ENCODE peak calls at places on chromosomes 12 and 14, in five cellular contexts. C is HCT116, O is H1, H is GM12878, L is HepG2. P is an unnamed sample.

GRCh38 chr14:79044894-79045624 is 874.9 kb downstream of the NRXN3 start:
- DNase-seq in L (no peak), O (peak; percentile 44), C (no peak), H (no peak), P (no peak)

GRCh38 chr12:93180566-93180965 is 197.2 kb upstream of the NUDT4 start:
- DNase-seq in L (no peak), C (no peak), H (no peak), O (no peak), P (no peak)

GRCh38 chr12:71312767-71313375 is 126.7 kb upstream of the LGR5 start:
- DNase-seq in C (peak; percentile 23), O (no peak), L (no peak), H (no peak), P (no peak)

GRCh38 chr14:105857816-105858675 is 331.7 kb downstream of the TMEM121 start:
- DNase-seq in L (no peak), O (no peak), C (no peak), H (no peak), P (no peak)

GRCh38 chr12:90679674-90680073 is 275.3 kb downstream of the CCER1 start:
- DNase-seq in H (no peak), C (no peak), O (no peak), L (no peak), P (no peak)

GRCh38 chr14:84409435-84409834 is 1120.5 kb upstream of the FLRT2 start:
- DNase-seq in H (no peak), O (no peak), L (no peak), C (no peak), P (no peak)

GRCh38 chr14:58813745-58814144 is 176.0 kb downstream of the DACT1 start:
- DNase-seq in L (peak; percentile 6), O (no peak), C (no peak), H (no peak), P (no peak)

GRCh38 chr14:34722723-34723545 is 8.5 kb upstream of the CFL2 start:
- DNase-seq in C (peak; percentile 61), L (peak; percentile 71), O (no peak), H (no peak), P (peak; percentile 44)

GRCh38 chr12:82475211-82475610 is 116.9 kb downstream of the METTL25 start:
- DNase-seq in C (no peak), L (no peak), H (no peak), O (no peak), P (no peak)

GRCh38 chr12:52434096-52434733 is at the start of gene KRT75:
- DNase-seq in C (no peak), O (no peak), L (no peak), H (no peak), P (no peak)

GRCh38 chr14:61511558-61511924 is 183.8 kb upstream of the HIF1A start:
- DNase-seq in L (no peak), H (no peak), O (no peak), C (no peak), P (no peak)

GRCh38 chr12:90801776-90802175 is 153.2 kb downstream of the CCER1 start:
- DNase-seq in C (no peak), L (no peak), O (no peak), H (no peak), P (no peak)

GRCh38 chr14:52338282-52338681 is 24.2 kb downstream of the PTGER2 start:
- DNase-seq in H (no peak), L (peak; percentile 10), C (no peak), O (no peak), P (no peak)

GRCh38 chr12:88805692-88806091 is 225.4 kb upstream of the KITLG start:
- DNase-seq in L (no peak), C (no peak), H (no peak), O (no peak), P (no peak)

GRCh38 chr12:32561931-32562341 is 117.2 kb upstream of the DNM1L start:
- DNase-seq in C (no peak), H (no peak), O (no peak), L (peak; percentile 34), P (no peak)

GRCh38 chr12:54251667-54252284 is 28.1 kb downstream of the CBX5 start:
- DNase-seq in L (peak; percentile 38), H (no peak), C (peak; percentile 37), O (no peak), P (peak; percentile 64)

GRCh38 chr12:56590237-56590830 is 39.8 kb downstream of the BAZ2A start:
- DNase-seq in L (peak; percentile 41), O (no peak), C (no peak), H (no peak), P (peak; percentile 59)

GRCh38 chr14:30482270-30482669 is 76.7 kb upstream of the G2E3 start:
- DNase-seq in C (no peak), H (no peak), O (no peak), L (no peak), P (no peak)

GRCh38 chr12:13000935-13001724 is 1.1 kb upstream of the HEBP1 start:
- DNase-seq in L (peak; percentile 23), H (no peak), C (peak; percentile 18), O (no peak), P (peak; percentile 42)

GRCh38 chr14:94423465-94424056 is 29.0 kb downstream of the SERPINA11 start:
- DNase-seq in O (peak; percentile 67), C (peak; percentile 75), H (peak; percentile 24), L (peak; percentile 80), P (peak; percentile 65)

GRCh38 chr12:122085006-122085405 is 6.5 kb downstream of the MLXIP start:
- DNase-seq in O (no peak), C (no peak), H (no peak), L (no peak), P (no peak)

GRCh38 chr14:79057333-79057732 is 887.2 kb downstream of the NRXN3 start:
- DNase-seq in O (no peak), C (no peak), H (no peak), L (no peak), P (no peak)

GRCh38 chr14:72541546-72541945 is 352.4 kb downstream of the DPF3 start:
- DNase-seq in C (no peak), O (no peak), L (no peak), H (no peak), P (no peak)

GRCh38 chr12:109764123-109764522 is 50.5 kb downstream of the FAM222A start:
- DNase-seq in H (no peak), L (no peak), O (no peak), C (no peak), P (peak; percentile 15)

GRCh38 chr12:15590180-15590826 is 198.9 kb downstream of the EPS8 start:
- DNase-seq in H (peak; percentile 46), O (peak; percentile 9), L (peak; percentile 70), C (peak; percentile 60), P (peak; percentile 57)

GRCh38 chr12:110647669-110648068 is 33.7 kb downstream of the TCTN1 start:
- DNase-seq in L (no peak), O (no peak), C (no peak), H (no peak), P (no peak)

GRCh38 chr12:27875677-27876076 is 95.6 kb upstream of the MANSC4 start:
- DNase-seq in L (no peak), O (no peak), H (no peak), C (no peak), P (no peak)

GRCh38 chr12:14995583-14996425 is 23.0 kb downstream of the PDE6H start:
- DNase-seq in L (peak; percentile 52), O (no peak), H (peak; percentile 34), C (peak; percentile 63), P (peak; percentile 9)

GRCh38 chr12:71142046-71142445 is 15.8 kb downstream of the TSPAN8 start:
- DNase-seq in H (no peak), O (no peak), L (no peak), C (no peak), P (no peak)

GRCh38 chr14:89231426-89232113 is 185.5 kb downstream of the FOXN3 start:
- DNase-seq in H (no peak), O (no peak), C (no peak), L (no peak), P (no peak)

GRCh38 chr14:75299064-75299463 is 20.4 kb downstream of the FOS start:
- DNase-seq in L (no peak), H (no peak), O (no peak), C (no peak), P (peak; percentile 17)

GRCh38 chr14:30874120-30874998 is at the start of gene COCH:
- DNase-seq in H (no peak), C (peak; percentile 4), O (no peak), L (peak; percentile 71), P (peak; percentile 85)

GRCh38 chr12:89163918-89164317 is 188.4 kb downstream of the DUSP6 start:
- DNase-seq in L (no peak), O (no peak), H (no peak), C (no peak), P (no peak)

GRCh38 chr14:95204705-95205104 is 47.4 kb upstream of the DICER1 start:
- DNase-seq in C (no peak), L (no peak), O (no peak), H (no peak), P (no peak)

GRCh38 chr12:34341362-34341733 is 319.1 kb downstream of the ALG10 start:
- DNase-seq in L (no peak), C (no peak), H (no peak), O (no peak), P (peak; percentile 58)

GRCh38 chr12:34343766-34344165 is 321.5 kb downstream of the ALG10 start:
- DNase-seq in C (no peak), L (no peak), H (no peak), O (no peak), P (no peak)

GRCh38 chr12:34343345-34343744 is 321.0 kb downstream of the ALG10 start:
- DNase-seq in L (no peak), H (no peak), C (no peak), O (no peak), P (no peak)

GRCh38 chr12:34340534-34341361 is 318.5 kb downstream of the ALG10 start:
- DNase-seq in H (no peak), O (no peak), L (no peak), C (no peak), P (no peak)

GRCh38 chr12:34342048-34342447 is 319.8 kb downstream of the ALG10 start:
- DNase-seq in C (no peak), O (no peak), H (no peak), L (no peak), P (no peak)
- TF ChIP-seq SRF in C (no peak), O (no peak), H (no peak), L (no peak), P (no peak)

GRCh38 chr12:108745641-108746040 is 14.3 kb upstream of the CORO1C start:
- DNase-seq in H (no peak), C (no peak), L (no peak), O (no peak), P (no peak)
- TF ChIP-seq JUND in H (no peak), C (no peak), L (no peak), O (no peak), P (no peak)

DNA sequence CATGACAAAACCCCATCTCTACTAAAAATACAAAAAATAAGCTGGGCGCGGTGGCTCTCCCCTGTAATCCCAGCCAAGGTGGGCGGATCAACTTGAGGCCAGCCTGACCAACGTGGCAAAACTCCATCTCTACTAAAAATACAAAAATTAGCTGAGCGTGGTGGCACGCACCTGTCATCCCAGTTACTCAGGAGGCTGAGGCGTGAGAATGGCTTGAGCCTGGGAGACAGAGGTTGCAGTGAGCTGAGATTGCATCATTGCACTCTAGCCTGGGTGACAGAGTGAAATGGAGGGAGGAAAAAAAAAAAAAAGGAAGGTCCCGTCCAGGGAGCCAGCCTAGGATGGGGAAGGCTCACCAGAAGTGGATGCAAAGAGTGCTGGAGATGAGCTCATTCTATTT is 2.0 kb upstream of the CD27 start:
- DNase-seq in H (no peak), L (no peak), C (no peak), O (no peak), P (no peak)
- TF ChIP-seq YY1 in H (no peak), L (no peak), C (no peak), O (no peak), P (no peak)

GRCh38 chr14:73752297-73752992 is 38.3 kb upstream of the PNMA1 start:
- DNase-seq in O (no peak), C (no peak), H (no peak), L (no peak), P (no peak)
- TF ChIP-seq SRF in O (no peak), C (no peak), H (no peak), L (no peak), P (no peak)